ENCODE peak calls at places on chromosomes 5 and 9, in four cellular contexts. N, D, L and X are unnamed samples.

GRCh38 chr5:113089653-113090335 is 113.2 kb downstream of the DCP2 start:
- DNase-seq in L (no peak), N (no peak), D (no peak), X (no peak)

GRCh38 chr9:88230612-88231011 is 92.3 kb upstream of the SPATA31C2 start:
- DNase-seq in N (no peak), L (no peak), D (no peak), X (no peak)

GRCh38 chr9:128690684-128691034 is 1.6 kb downstream of the SET start:
- DNase-seq in L (no peak), N (no peak), D (no peak), X (no peak)

GRCh38 chr9:138053996-138054752 is 176.6 kb downstream of the CACNA1B start:
- DNase-seq in N (no peak), D (peak), L (no peak), X (no peak)

GRCh38 chr9:128913995-128914772 is 6.6 kb upstream of the PHYHD1 start:
- DNase-seq in L (no peak), D (no peak), N (peak), X (no peak)

GRCh38 chr9:98807070-98807810 is at the start of gene GALNT12:
- DNase-seq in N (no peak), D (peak), L (no peak), X (no peak)

GRCh38 chr9:132908635-132909034 is 29.9 kb downstream of the SPACA9 start:
- DNase-seq in D (no peak), N (no peak), L (no peak), X (no peak)

GRCh38 chr9:18058564-18058963 is 415.4 kb upstream of the ADAMTSL1 start:
- DNase-seq in L (no peak), D (no peak), N (no peak), X (no peak)

GRCh38 chr9:4116091-4116581 is 183.7 kb downstream of the GLIS3 start:
- DNase-seq in N (no peak), L (no peak), D (no peak), X (no peak)

GRCh38 chr5:73122875-73123810 is 2.8 kb downstream of the TMEM171 start:
- DNase-seq in D (no peak), L (no peak), N (no peak), X (no peak)

GRCh38 chr9:20373263-20373662 is 249.0 kb downstream of the MLLT3 start:
- DNase-seq in N (no peak), D (no peak), L (no peak), X (no peak)

GRCh38 chr5:148913985-148914421 is 87.6 kb downstream of the ADRB2 start:
- DNase-seq in L (peak), D (no peak), N (peak), X (peak)

GRCh38 chr5:135386886-135387628 is 12.0 kb downstream of the MACROH2A1 start:
- DNase-seq in D (no peak), N (peak), L (peak), X (peak)

GRCh38 chr9:121699271-121700164 is 48.1 kb downstream of the DAB2IP start:
- DNase-seq in L (no peak), D (peak), N (peak), X (no peak)

GRCh38 chr9:99057665-99058625 is 47.0 kb upstream of the TGFBR1 start:
- DNase-seq in L (no peak), D (no peak), N (no peak), X (no peak)

GRCh38 chr9:88173378-88173999 is 35.2 kb upstream of the SPATA31C2 start:
- DNase-seq in D (no peak), L (peak), N (no peak), X (peak)

GRCh38 chr5:87401626-87402025 is 11.1 kb downstream of the CCNH start:
- DNase-seq in N (no peak), D (no peak), L (no peak), X (no peak)

GRCh38 chr5:96946381-96946780 is 10.5 kb downstream of the LNPEP start:
- DNase-seq in D (no peak), L (no peak), N (no peak), X (no peak)

GRCh38 chr5:154098465-154098864 is 59.7 kb downstream of the MFAP3 start:
- DNase-seq in L (no peak), D (no peak), N (no peak), X (no peak)

GRCh38 chr5:111699324-111699723 is 57.7 kb downstream of the NREP start:
- DNase-seq in L (no peak), D (no peak), N (peak), X (no peak)

GRCh38 chr9:96186601-96187011 is 115.4 kb downstream of the HSD17B3 start:
- DNase-seq in L (no peak), N (peak), D (peak), X (no peak)

GRCh38 chr5:180389252-180390101 is 36.3 kb upstream of the GFPT2 start:
- DNase-seq in D (peak), N (no peak), L (no peak), X (no peak)

GRCh38 chr5:119678351-119679028 is 49.1 kb downstream of the FAM170A start:
- DNase-seq in N (no peak), L (no peak), D (no peak), X (no peak)

GRCh38 chr5:60295423-60295822 is 401.9 kb upstream of the PDE4D start:
- DNase-seq in D (no peak), N (no peak), L (no peak), X (no peak)

GRCh38 chr9:11158063-11158462 is 545.3 kb upstream of the PTPRD start:
- DNase-seq in N (no peak), L (no peak), D (no peak), X (no peak)

GRCh38 chr9:79111653-79112052 is 460.1 kb upstream of the TLE4 start:
- DNase-seq in L (no peak), D (no peak), N (no peak), X (no peak)

GRCh38 chr5:72436796-72437471 is 70.3 kb downstream of the ZNF366 start:
- DNase-seq in N (no peak), L (no peak), D (no peak), X (no peak)

GRCh38 chr5:80125962-80126480 is 90.9 kb downstream of the THBS4 start:
- DNase-seq in L (no peak), N (no peak), D (no peak), X (peak)

GRCh38 chr9:91174772-91175171 is 186.9 kb downstream of the AUH start:
- DNase-seq in L (no peak), D (no peak), N (no peak), X (no peak)

GRCh38 chr9:89591291-89592200 is 13.3 kb upstream of the GADD45G start:
- DNase-seq in L (no peak), N (peak), D (no peak), X (no peak)

GRCh38 chr5:125485003-125485641 is 738.7 kb upstream of the ZNF608 start:
- DNase-seq in N (peak), L (peak), D (peak), X (peak)

GRCh38 chr5:173093597-173093996 is 37.4 kb downstream of the CREBRF start:
- DNase-seq in L (no peak), N (no peak), D (no peak), X (no peak)

GRCh38 chr9:96413312-96414221 is 4.6 kb downstream of the ZNF367 start:
- DNase-seq in N (no peak), L (no peak), D (no peak), X (no peak)

GRCh38 chr9:102483666-102484065 is 511.5 kb upstream of the CYLC2 start:
- DNase-seq in N (no peak), L (no peak), D (no peak), X (no peak)

GRCh38 chr5:168734657-168735344 is 155.6 kb upstream of the PANK3 start:
- DNase-seq in D (peak), N (no peak), L (no peak), X (no peak)

GRCh38 chr5:54311178-54311811 is 922 bp upstream of the ARL15 start:
- DNase-seq in N (no peak), D (no peak), L (no peak), X (no peak)

GRCh38 chr9:31916591-31917223 is 467.7 kb upstream of the ACO1 start:
- DNase-seq in L (no peak), D (no peak), N (no peak), X (no peak)

GRCh38 chr5:2740051-2740848 is 11.2 kb downstream of the IRX2 start:
- DNase-seq in N (no peak), L (no peak), D (no peak), X (no peak)

GRCh38 chr9:127925959-127926949 is 4.3 kb downstream of the PIP5KL1 start:
- DNase-seq in D (no peak), N (no peak), L (no peak), X (no peak)

GRCh38 chr5:159096555-159097460 is 2.9 kb downstream of the EBF1 start:
- DNase-seq in N (no peak), L (no peak), D (no peak), X (no peak)
- H3K4me3 ChIP-seq in N (peak), L (no peak), D (peak), X (no peak)

DNA sequence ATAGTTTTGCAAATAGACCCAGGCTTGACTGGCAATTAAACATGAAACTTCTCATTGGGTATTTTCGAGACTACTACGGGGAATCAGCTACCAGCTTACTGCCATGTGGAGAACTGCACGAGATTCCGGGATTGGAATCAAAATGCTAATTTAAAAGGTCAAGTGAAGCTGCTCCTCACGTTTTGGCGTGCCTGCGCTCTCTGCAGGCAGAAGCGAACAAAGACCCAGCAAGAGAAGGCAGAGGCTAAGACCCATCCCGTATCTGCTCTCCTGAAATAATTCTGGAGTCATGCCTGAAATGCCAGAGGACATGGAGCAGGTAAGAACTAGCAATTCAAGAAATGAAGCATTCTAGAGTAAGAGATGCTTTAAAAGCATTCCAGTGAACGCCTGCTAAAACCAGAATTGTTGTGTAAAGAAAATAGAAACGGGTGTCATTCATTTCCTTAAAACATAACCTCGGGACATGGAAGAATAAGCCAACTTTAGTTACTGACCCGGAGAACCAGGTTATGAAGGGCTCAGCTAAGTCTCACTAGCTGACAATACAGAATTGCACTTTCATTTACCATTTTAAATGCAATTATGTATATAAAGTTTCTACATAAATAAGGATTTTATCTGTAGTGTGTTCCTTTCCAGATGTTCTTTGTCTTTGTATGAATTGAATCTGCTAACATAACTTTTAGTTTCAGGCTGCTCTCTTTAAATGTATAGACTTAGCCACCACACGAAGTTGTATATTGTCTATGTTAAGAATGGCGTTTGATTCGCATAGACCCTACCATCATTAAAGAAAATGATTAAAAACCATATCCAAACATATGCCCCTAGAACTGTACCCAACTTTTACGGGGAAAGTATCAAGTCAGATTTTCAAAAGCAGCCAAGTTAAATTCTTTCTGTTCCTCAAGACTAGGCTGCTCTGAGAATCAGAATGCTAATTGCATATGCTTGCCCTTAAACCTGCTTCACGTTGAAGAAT is 2.0 kb upstream of the MAT2B start:
- DNase-seq in N (peak), L (no peak), D (peak), X (peak)
- TF ChIP-seq CTCF in N (no peak), L (peak), D (no peak), X (peak)

GRCh38 chr5:1232780-1233179 is 7.6 kb downstream of the SLC6A18 start:
- DNase-seq in N (no peak), D (no peak), L (no peak), X (no peak)
- H3K4me3 ChIP-seq in N (no peak), D (no peak), L (no peak), X (no peak)

GRCh38 chr5:7686794-7687193 is 164.1 kb downstream of the CFAP90 start:
- DNase-seq in D (no peak), N (no peak), L (no peak), X (no peak)
- TF ChIP-seq CTCF in D (no peak), N (no peak), L (no peak), X (no peak)

DNA sequence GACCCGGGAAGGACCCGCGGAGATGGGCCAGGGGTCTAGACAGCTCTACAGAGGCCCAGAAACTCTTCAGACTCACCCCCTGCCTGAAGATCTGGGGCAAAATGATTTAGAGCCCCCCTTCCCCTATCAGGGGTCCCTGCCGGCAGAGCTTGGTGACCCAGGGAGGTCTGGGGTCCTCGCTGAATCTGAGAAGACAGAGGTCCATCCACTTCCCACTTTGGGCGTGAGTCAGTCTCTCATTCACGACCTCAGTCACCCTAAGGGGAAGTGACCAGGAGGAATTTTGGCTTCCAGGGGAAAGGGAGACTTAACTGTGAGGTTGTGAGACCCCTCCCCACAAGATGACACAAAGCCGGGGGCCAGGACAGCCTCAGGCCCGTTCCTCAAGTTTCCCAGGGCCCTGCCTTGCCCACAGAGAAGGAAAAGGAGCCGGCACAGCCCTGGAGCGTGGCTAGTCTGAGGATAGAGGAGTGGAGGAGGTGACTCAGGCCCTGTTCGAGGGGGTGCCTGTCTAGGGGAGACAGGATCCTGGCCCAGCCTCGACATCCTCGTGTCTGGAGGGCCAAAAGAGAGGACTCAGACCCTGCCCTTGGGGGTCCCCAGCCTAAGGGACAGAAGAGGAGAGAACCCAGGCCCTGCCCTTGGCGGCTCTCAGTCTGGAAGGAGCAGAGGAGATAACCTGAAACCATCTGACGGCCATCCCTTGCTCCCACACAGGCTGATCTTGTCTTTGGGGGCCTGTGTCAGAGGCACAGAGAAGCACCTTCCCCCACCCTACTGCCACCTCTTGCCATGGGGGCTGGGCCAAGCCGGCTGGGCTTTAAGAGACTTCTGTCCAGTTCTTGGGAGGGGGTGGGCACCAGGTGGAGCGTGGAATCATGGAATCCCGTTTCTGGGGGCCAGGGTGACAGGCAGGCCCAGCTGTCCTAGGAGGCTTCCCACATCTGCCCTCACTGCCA is 885 bp downstream of the PDLIM4 start:
- DNase-seq in L (no peak), N (no peak), D (peak), X (no peak)
- H3K4me3 ChIP-seq in L (peak), N (no peak), D (peak), X (peak)

GRCh38 chr5:22734907-22735306 is 118.2 kb downstream of the CDH12 start:
- DNase-seq in D (no peak), L (no peak), N (no peak), X (no peak)
- TF ChIP-seq CTCF in D (no peak), L (no peak), N (no peak), X (no peak)

GRCh38 chr5:177364159-177364962 is 6.6 kb downstream of the RGS14 start:
- DNase-seq in D (no peak), N (no peak), L (no peak), X (no peak)

GRCh38 chr5:177362102-177362868 is 4.6 kb downstream of the RGS14 start:
- DNase-seq in N (peak), D (no peak), L (no peak), X (no peak)

GRCh38 chr5:177361418-177362101 is 3.8 kb downstream of the RGS14 start:
- DNase-seq in L (no peak), N (no peak), D (no peak), X (no peak)

GRCh38 chr5:177362871-177363507 is 5.3 kb downstream of the RGS14 start:
- DNase-seq in N (peak), D (peak), L (no peak), X (no peak)

DNA sequence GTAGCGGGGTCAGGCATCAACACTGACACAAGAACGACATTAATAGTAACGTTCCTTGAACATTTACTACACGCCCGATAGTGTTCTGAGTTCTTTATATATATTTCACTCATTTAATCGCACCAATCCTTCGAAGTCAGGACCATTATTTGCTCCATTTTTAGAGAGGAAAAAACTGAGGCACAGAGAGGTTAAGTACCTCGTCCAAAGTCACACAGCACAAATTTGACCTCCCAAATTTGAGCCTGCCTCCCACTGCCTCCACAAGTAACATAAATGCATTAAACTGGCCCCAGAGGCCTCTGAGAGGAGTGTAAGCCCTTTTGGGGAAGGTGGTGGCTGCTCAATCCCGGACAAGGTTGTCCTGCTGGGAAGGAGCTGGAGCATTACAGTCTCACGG is 5.8 kb downstream of the RGS14 start:
- DNase-seq in L (no peak), D (no peak), N (no peak), X (no peak)
- H3K4me3 ChIP-seq in L (peak), D (peak), N (no peak), X (peak)

DNA sequence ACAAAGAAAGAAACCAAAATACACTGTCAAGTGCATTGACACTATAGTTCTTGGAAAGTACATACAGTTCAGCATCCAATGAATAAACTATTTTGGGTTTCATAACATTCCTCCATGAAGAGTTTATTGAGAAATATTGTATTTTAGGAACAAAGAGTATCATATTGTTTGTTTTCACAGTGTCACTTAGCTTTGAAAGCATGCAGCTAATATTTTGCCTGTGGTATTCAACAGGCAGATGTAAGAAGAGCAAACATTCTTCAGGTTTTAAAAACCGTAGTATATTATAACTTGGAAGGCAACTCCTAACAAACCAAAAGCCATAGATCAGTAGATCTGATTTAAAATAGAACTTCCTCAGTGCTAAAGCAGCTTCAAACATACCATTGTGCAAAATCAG is 4.5 kb downstream of the PRELID2 start:
- DNase-seq in D (no peak), L (no peak), N (no peak), X (no peak)
- TF ChIP-seq CTCF in D (no peak), L (no peak), N (no peak), X (no peak)

GRCh38 chr5:88886252-88886651 is 3.3 kb upstream of the MEF2C start:
- DNase-seq in L (no peak), N (no peak), D (no peak), X (no peak)
- H3K4me3 ChIP-seq in L (no peak), N (no peak), D (peak), X (no peak)

GRCh38 chr9:125110464-125110863 is 32.9 kb downstream of the SCAI start:
- DNase-seq in L (no peak), D (no peak), N (no peak), X (no peak)
- TF ChIP-seq CTCF in L (no peak), D (no peak), N (no peak), X (no peak)